ENCODE peak calls at places on chromosomes 5 and 9, in four cellular contexts. C is right cardiac atrium; Q is Daoy; B is activated CD4-positive, alpha-beta T cell treated with anti-CD3 and anti-CD28 coated beads, Interleukin-2, amount 50 U/mL, for 48 hours. Y is an unnamed sample.

GRCh38 chr5:142924135-142924883 is 154.1 kb downstream of the ARHGAP26 start:
- DNase-seq in C (no peak), Q (no peak), B (no peak), Y (no peak)

GRCh38 chr5:139863855-139864558 is 68.4 kb downstream of the PSD2 start:
- DNase-seq in C (peak), Q (peak), B (peak), Y (peak)

GRCh38 chr9:4137755-4138154 is 162.1 kb downstream of the GLIS3 start:
- DNase-seq in C (no peak), Q (peak), B (no peak), Y (no peak)

GRCh38 chr5:143361438-143361837 is 42.0 kb downstream of the NR3C1 start:
- DNase-seq in C (no peak), Q (no peak), B (no peak), Y (no peak)

GRCh38 chr5:74205745-74206570 is 434.6 kb downstream of the ENC1 start:
- DNase-seq in C (no peak), Q (peak), B (no peak), Y (no peak)

GRCh38 chr9:19133549-19134345 is 6.5 kb upstream of the PLIN2 start:
- DNase-seq in C (no peak), Q (no peak), B (no peak), Y (no peak)

GRCh38 chr5:79697222-79698164 is 7.9 kb downstream of the CMYA5 start:
- DNase-seq in C (peak), Q (no peak), B (no peak), Y (no peak)

GRCh38 chr5:80656425-80656824 is 1.6 kb upstream of the DHFR start:
- DNase-seq in C (no peak), Q (no peak), B (no peak), Y (no peak)

Y was measured in MG63.